ENCODE peak calls at places on chromosomes 1 and 21, in ten cellular contexts. L, V, R, T, X, N, E, G, I and A are unnamed samples.

GRCh38 chr1:109875874-109876273 is 34.8 kb upstream of the CSF1 start:
- DNase-seq in E (no peak), X (no peak), V (no peak), T (no peak), L (no peak), N (no peak), G (no peak), I (no peak), R (no peak), A (no peak)

GRCh38 chr1:157069596-157069995 is 24.1 kb upstream of the ARHGEF11 start:
- DNase-seq in R (no peak), V (no peak), G (no peak), N (no peak), L (no peak), E (no peak), T (no peak), X (no peak), I (no peak), A (no peak)

GRCh38 chr1:15953791-15954201 is 22.1 kb downstream of the ZBTB17 start:
- DNase-seq in L (no peak), T (peak; percentile 31), G (peak; percentile 53), N (no peak), R (no peak), I (no peak), X (no peak), V (peak; percentile 79), E (no peak), A (no peak)

GRCh38 chr1:154975409-154976205 is 1.1 kb downstream of the CKS1B start:
- DNase-seq in X (peak; percentile 72), N (peak; percentile 51), G (peak; percentile 75), V (no peak), T (no peak), R (no peak), E (no peak), I (no peak), L (peak; percentile 83), A (no peak)

GRCh38 chr1:85581802-85582686 is 1.5 kb downstream of the CCN1 start:
- DNase-seq in N (peak; percentile 49), G (peak; percentile 76), L (no peak), I (no peak), E (no peak), R (no peak), X (peak; percentile 88), T (peak; percentile 26), V (peak; percentile 48), A (no peak)

GRCh38 chr1:9561429-9561828 is 22.2 kb downstream of the SLC25A33 start:
- DNase-seq in T (peak; percentile 64), V (peak; percentile 30), E (peak; percentile 53), R (peak; percentile 61), G (peak; percentile 95), N (peak; percentile 71), L (no peak), I (no peak), X (peak; percentile 98), A (no peak)

GRCh38 chr21:44800103-44800502 is 1.5 kb downstream of the UBE2G2 start:
- DNase-seq in X (peak; percentile 73), R (no peak), L (peak; percentile 55), T (peak; percentile 60), N (no peak), I (no peak), E (no peak), V (peak; percentile 64), G (peak; percentile 50), A (no peak)

GRCh38 chr1:180927841-180928240 is 15.1 kb downstream of the KIAA1614 start:
- DNase-seq in G (no peak), R (no peak), X (no peak), V (peak; percentile 68), N (no peak), T (no peak), L (no peak), E (no peak), I (no peak), A (no peak)

GRCh38 chr1:36239941-36240637 is 15.8 kb downstream of the THRAP3 start:
- DNase-seq in I (peak; percentile 32), E (no peak), R (no peak), V (no peak), G (peak; percentile 66), L (no peak), X (peak; percentile 61), N (no peak), T (no peak), A (no peak)

GRCh38 chr1:111274653-111275052 is 16.0 kb upstream of the CHIA start:
- DNase-seq in L (peak; percentile 33), E (no peak), N (no peak), R (no peak), G (no peak), T (no peak), V (no peak), I (no peak), X (no peak), A (no peak)

GRCh38 chr1:227753999-227754764 is 18.9 kb downstream of the SNAP47 start:
- DNase-seq in X (peak; percentile 18), G (peak; percentile 17), V (no peak), I (no peak), L (no peak), T (no peak), R (no peak), E (no peak), N (no peak), A (no peak)

GRCh38 chr21:28138272-28138671 is 854.4 kb downstream of the LTN1 start:
- DNase-seq in X (no peak), V (no peak), T (no peak), G (no peak), L (no peak), R (no peak), E (no peak), I (no peak), N (no peak), A (no peak)

GRCh38 chr21:30207252-30207579 is 8.7 kb downstream of the CLDN8 start:
- DNase-seq in E (no peak), X (no peak), T (no peak), G (no peak), L (no peak), R (no peak), I (no peak), N (no peak), V (no peak), A (no peak)

GRCh38 chr21:38219049-38219628 is 37.7 kb upstream of the KCNJ15 start:
- DNase-seq in R (peak; percentile 49), I (peak; percentile 35), X (peak; percentile 90), V (peak; percentile 58), E (peak; percentile 52), L (peak; percentile 79), N (peak; percentile 58), G (peak; percentile 79), T (peak; percentile 88), A (peak; percentile 63)

GRCh38 chr21:41868062-41868710 is 11.0 kb downstream of the PRDM15 start:
- DNase-seq in V (no peak), X (peak; percentile 34), N (no peak), E (no peak), I (no peak), R (peak; percentile 22), T (no peak), L (peak; percentile 44), G (no peak), A (no peak)

GRCh38 chr1:204400893-204401510 is 10.6 kb downstream of the PPP1R15B start:
- DNase-seq in I (no peak), L (peak; percentile 2), G (no peak), V (no peak), T (no peak), X (no peak), R (no peak), E (no peak), N (no peak), A (no peak)

GRCh38 chr1:234322979-234323378 is 50.3 kb upstream of the COA6 start:
- DNase-seq in L (peak; percentile 49), V (no peak), X (peak; percentile 39), N (no peak), G (peak; percentile 48), E (no peak), T (peak; percentile 71), R (no peak), I (peak; percentile 24), A (peak; percentile 33)

GRCh38 chr1:117818456-117818855 is 111.0 kb downstream of the GDAP2 start:
- DNase-seq in T (no peak), I (no peak), V (no peak), N (no peak), G (no peak), E (no peak), L (no peak), X (no peak), R (no peak), A (no peak)

GRCh38 chr1:169483500-169483966 is 2.2 kb downstream of the SLC19A2 start:
- DNase-seq in R (no peak), T (peak; percentile 47), N (no peak), E (no peak), X (peak; percentile 94), V (no peak), L (no peak), G (no peak), I (no peak), A (no peak)

GRCh38 chr1:36109041-36109679 is 15.9 kb downstream of the COL8A2 start:
- DNase-seq in I (no peak), N (peak; percentile 73), G (peak; percentile 54), R (no peak), E (peak; percentile 81), T (peak; percentile 22), L (peak; percentile 61), X (peak; percentile 90), V (no peak), A (no peak)

GRCh38 chr1:208209286-208209685 is 34.9 kb downstream of the PLXNA2 start:
- DNase-seq in V (no peak), G (no peak), N (no peak), T (no peak), I (no peak), E (no peak), L (no peak), R (no peak), X (no peak), A (no peak)

GRCh38 chr1:84078108-84078823 is 65.8 kb upstream of the PRKACB start:
- DNase-seq in T (peak; percentile 50), V (no peak), G (no peak), X (peak; percentile 28), N (no peak), I (no peak), L (peak; percentile 15), E (peak; percentile 3), R (no peak), A (no peak)

GRCh38 chr1:103177146-103177850 is 69.0 kb upstream of the COL11A1 start:
- DNase-seq in T (no peak), N (no peak), E (no peak), V (no peak), L (no peak), I (no peak), R (no peak), G (no peak), X (no peak), A (no peak)

GRCh38 chr21:27802816-27803475 is 836.1 kb upstream of the ADAMTS5 start:
- DNase-seq in I (peak; percentile 18), E (peak; percentile 23), V (peak; percentile 27), R (no peak), G (peak; percentile 24), L (peak; percentile 50), T (peak; percentile 60), X (peak; percentile 80), N (peak; percentile 13), A (peak; percentile 7)

GRCh38 chr1:6795661-6796060 is 10.4 kb downstream of the CAMTA1 start:
- DNase-seq in X (peak; percentile 76), G (peak; percentile 84), N (peak; percentile 78), V (no peak), R (no peak), T (no peak), E (no peak), L (no peak), I (no peak), A (no peak)

GRCh38 chr1:111227875-111228747 is 598 bp downstream of the CHI3L2 start:
- DNase-seq in T (no peak), N (peak; percentile 83), V (no peak), L (no peak), G (peak; percentile 13), E (no peak), I (no peak), R (no peak), X (peak; percentile 94), A (no peak)

GRCh38 chr1:33346921-33347649 is 26.2 kb upstream of the A3GALT2 start:
- DNase-seq in R (peak; percentile 93), X (peak; percentile 94), V (no peak), I (no peak), T (peak; percentile 69), N (peak; percentile 94), E (peak; percentile 64), G (peak; percentile 95), L (no peak), A (peak; percentile 40)

GRCh38 chr1:94279048-94279447 is 41.7 kb upstream of the ARHGAP29 start:
- DNase-seq in E (no peak), X (peak; percentile 61), L (no peak), I (no peak), G (no peak), T (no peak), R (no peak), N (no peak), V (no peak), A (no peak)